ENCODE peak calls at places on chromosome 17, in eight cellular contexts. C, L, J, Y, S, O, F and W are unnamed samples.

GRCh38 chr17:44121206-44121605 is 2.2 kb downstream of the HDAC5 start:
- DNase-seq in S (peak; percentile 79), L (no peak), J (no peak), C (no peak), O (no peak), F (no peak), Y (no peak), W (no peak)

GRCh38 chr17:17888371-17888770 is 51.6 kb upstream of the SREBF1 start:
- DNase-seq in L (no peak), F (no peak), J (no peak), S (no peak), Y (no peak), O (no peak), C (no peak), W (no peak)

GRCh38 chr17:15885770-15886169 is 59.2 kb upstream of the ADORA2B start:
- DNase-seq in F (no peak), C (no peak), O (no peak), Y (no peak), L (no peak), S (no peak), J (no peak), W (peak; percentile 19)

GRCh38 chr17:76791053-76791980 is 53.4 kb downstream of the MFSD11 start:
- DNase-seq in Y (no peak), O (no peak), L (no peak), J (peak; percentile 54), C (no peak), S (no peak), F (no peak), W (peak; percentile 38)

GRCh38 chr17:57097832-57098421 is 12.9 kb downstream of the AKAP1 start:
- DNase-seq in O (no peak), F (no peak), S (no peak), L (no peak), Y (no peak), C (no peak), J (peak; percentile 87), W (peak; percentile 78)

GRCh38 chr17:8225813-8226535 is 15.6 kb upstream of the AURKB start:
- DNase-seq in O (peak; percentile 62), S (no peak), C (peak; percentile 71), F (peak; percentile 75), J (peak; percentile 86), Y (no peak), L (peak; percentile 36), W (peak; percentile 84)

GRCh38 chr17:5399767-5400166 is 19.7 kb downstream of the NUP88 start:
- DNase-seq in C (no peak), F (no peak), L (no peak), J (no peak), Y (no peak), O (no peak), S (no peak), W (peak; percentile 17)

GRCh38 chr17:41910701-41911391 is 7.9 kb downstream of the ACLY start:
- DNase-seq in J (peak; percentile 99), Y (peak; percentile 93), C (no peak), F (no peak), S (peak; percentile 95), L (no peak), O (peak; percentile 94), W (peak; percentile 99)